ENCODE peak calls at places on chromosome 20, in five cellular contexts. T is brain microvascular endothelial cell; C is stimulated activated CD4-positive, alpha-beta T cell treated with anti-CD3 and anti-CD28 coated beads, Interleukin-12 subunit alpha, Interleukin-12 subunit beta, amount 100 ng/mL, for 4 hours; B is activated CD4-positive, CD25-positive, alpha-beta regulatory T cell; O is GM12891. Y is an unnamed sample.

GRCh38 chr20:53639647-53640440 is 46.2 kb upstream of the ZNF217 start:
- DNase-seq in T (no peak), C (no peak), B (no peak), O (no peak), Y (no peak)

GRCh38 chr20:52168116-52168515 is 23.5 kb downstream of the ZFP64 start:
- DNase-seq in T (no peak), C (no peak), B (no peak), O (no peak), Y (no peak)

GRCh38 chr20:33647603-33648395 is 14.3 kb upstream of the C20orf144 start:
- DNase-seq in T (peak), C (no peak), B (no peak), O (peak), Y (no peak)

GRCh38 chr20:17747431-17747846 is 47.7 kb downstream of the BANF2 start:
- DNase-seq in T (peak), C (no peak), B (no peak), O (no peak), Y (no peak)

GRCh38 chr20:31833130-31833930 is 12.1 kb downstream of the FOXS1 start:
- DNase-seq in T (peak), C (peak), B (peak), O (peak), Y (no peak)

GRCh38 chr20:5448449-5449118 is 131.8 kb upstream of the PROKR2 start:
- DNase-seq in T (peak), C (peak), B (peak), O (no peak), Y (no peak)

GRCh38 chr20:35404614-35405259 is 7.0 kb downstream of the UQCC1 start:
- DNase-seq in T (no peak), C (no peak), B (no peak), O (peak), Y (no peak)

GRCh38 chr20:62873280-62873679 is 11.7 kb upstream of the TCFL5 start:
- DNase-seq in T (no peak), C (no peak), B (no peak), O (no peak), Y (no peak)

GRCh38 chr20:32432277-32432676 is 74.1 kb downstream of the ASXL1 start:
- DNase-seq in T (no peak), C (no peak), B (no peak), O (no peak), Y (no peak)

GRCh38 chr20:44407402-44408184 is 52.1 kb downstream of the HNF4A start:
- DNase-seq in T (peak), C (no peak), B (no peak), O (no peak), Y (no peak)

GRCh38 chr20:57807418-57808265 is 97.8 kb upstream of the PMEPA1 start:
- DNase-seq in T (no peak), C (no peak), B (no peak), O (no peak), Y (no peak)

GRCh38 chr20:61876931-61877330 is 188.8 kb downstream of the TAF4 start:
- DNase-seq in T (no peak), C (no peak), B (no peak), O (no peak), Y (no peak)

GRCh38 chr20:46230811-46231282 is 77.5 kb downstream of the CDH22 start:
- DNase-seq in T (peak), C (no peak), B (no peak), O (no peak), Y (no peak)

GRCh38 chr20:709864-710761 is 34.5 kb upstream of the SCRT2 start:
- DNase-seq in T (no peak), C (no peak), B (no peak), O (no peak), Y (no peak)

Y was measured in C1 segment of cervical spinal cord.